ENCODE peak calls at places on chromosomes 2 and 18, in four cellular contexts. F is A549, C is uterus, Q is tibial artery. I is an unnamed sample.

GRCh38 chr2:208064220-208064951 is 39.1 kb upstream of the PLEKHM3 start:
- DNase-seq in F (no peak), C (no peak), Q (no peak), I (no peak)

GRCh38 chr2:11742317-11742701 is 4.1 kb upstream of the LPIN1 start:
- DNase-seq in F (no peak), C (no peak), Q (no peak), I (no peak)

GRCh38 chr2:172430671-172431070 is 3.3 kb downstream of the ITGA6 start:
- DNase-seq in F (no peak), C (no peak), Q (no peak), I (no peak)

GRCh38 chr2:27627963-27628766 is 647 bp downstream of the CCDC121 start:
- DNase-seq in F (peak; percentile 25), C (no peak), Q (peak; percentile 64), I (peak; percentile 10)

GRCh38 chr18:13558132-13558531 is 168.2 kb downstream of the FAM210A start:
- DNase-seq in F (peak; percentile 32), C (no peak), Q (no peak), I (no peak)

GRCh38 chr2:95385570-95385984 is 16.9 kb upstream of the FAHD2A start:
- DNase-seq in F (no peak), C (no peak), Q (peak; percentile 70), I (no peak)

GRCh38 chr18:47775961-47776360 is 154.5 kb downstream of the SMAD2 start:
- DNase-seq in F (no peak), C (no peak), Q (no peak), I (no peak)

GRCh38 chr18:67665266-67665665 is 148.7 kb upstream of the DSEL start:
- DNase-seq in F (no peak), C (no peak), Q (no peak), I (no peak)

GRCh38 chr2:164306872-164307271 is 314.4 kb downstream of the GRB14 start:
- DNase-seq in F (no peak), C (no peak), Q (no peak), I (no peak)

GRCh38 chr2:50922506-50922905 is 109.4 kb downstream of the NRXN1 start:
- DNase-seq in F (no peak), C (no peak), Q (no peak), I (no peak)

GRCh38 chr2:50636462-50636861 is 395.5 kb downstream of the NRXN1 start:
- DNase-seq in F (no peak), C (no peak), Q (no peak), I (no peak)

GRCh38 chr2:216346781-216347180 is 25.5 kb downstream of the MARCHF4 start:
- DNase-seq in F (no peak), C (no peak), Q (no peak), I (no peak)

GRCh38 chr2:216351172-216351925 is 20.9 kb downstream of the MARCHF4 start:
- DNase-seq in F (no peak), C (no peak), Q (no peak), I (no peak)

GRCh38 chr2:216350214-216350789 is 22.0 kb downstream of the MARCHF4 start:
- DNase-seq in F (no peak), C (no peak), Q (no peak), I (no peak)

GRCh38 chr2:216348909-216349308 is 23.4 kb downstream of the MARCHF4 start:
- DNase-seq in F (no peak), C (no peak), Q (no peak), I (no peak)

DNA sequence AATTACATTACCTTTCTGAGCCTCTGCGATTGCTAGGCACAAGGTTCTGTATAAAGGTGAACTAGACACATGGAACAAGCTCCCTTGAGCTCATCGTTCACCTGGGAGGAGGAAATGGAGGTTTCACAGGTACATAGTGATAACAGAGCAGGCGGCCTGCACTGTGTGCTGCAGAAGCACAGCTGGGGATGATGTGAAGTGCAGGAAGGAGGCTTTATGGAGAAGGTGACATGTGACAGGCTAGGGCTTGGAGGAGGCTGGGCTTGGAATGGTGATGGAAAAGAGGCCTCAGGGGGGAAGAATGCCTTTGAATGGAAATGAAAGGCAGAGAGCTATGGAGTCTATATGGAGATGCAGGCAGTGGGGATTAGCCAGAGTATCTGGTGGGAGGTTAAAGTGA is 22.9 kb downstream of the MARCHF4 start:
- DNase-seq in F (no peak), C (no peak), Q (no peak), I (no peak)
- H3K27ac ChIP-seq in F (no peak overlapping the region), C (no peak overlapping the region), Q (no peak overlapping the region), I (no peak overlapping the region)

GRCh38 chr18:45325791-45326190 is 289.5 kb upstream of the SLC14A2 start:
- DNase-seq in F (no peak), C (no peak), Q (no peak), I (no peak)

GRCh38 chr18:45326505-45326904 is 288.8 kb upstream of the SLC14A2 start:
- DNase-seq in F (no peak), C (no peak), Q (no peak), I (no peak)

GRCh38 chr18:45324081-45324480 is 291.2 kb upstream of the SLC14A2 start:
- DNase-seq in F (no peak), C (no peak), Q (no peak), I (no peak)

GRCh38 chr18:45322343-45322742 is 292.9 kb upstream of the SLC14A2 start:
- DNase-seq in F (no peak), C (no peak), Q (no peak), I (no peak)

DNA sequence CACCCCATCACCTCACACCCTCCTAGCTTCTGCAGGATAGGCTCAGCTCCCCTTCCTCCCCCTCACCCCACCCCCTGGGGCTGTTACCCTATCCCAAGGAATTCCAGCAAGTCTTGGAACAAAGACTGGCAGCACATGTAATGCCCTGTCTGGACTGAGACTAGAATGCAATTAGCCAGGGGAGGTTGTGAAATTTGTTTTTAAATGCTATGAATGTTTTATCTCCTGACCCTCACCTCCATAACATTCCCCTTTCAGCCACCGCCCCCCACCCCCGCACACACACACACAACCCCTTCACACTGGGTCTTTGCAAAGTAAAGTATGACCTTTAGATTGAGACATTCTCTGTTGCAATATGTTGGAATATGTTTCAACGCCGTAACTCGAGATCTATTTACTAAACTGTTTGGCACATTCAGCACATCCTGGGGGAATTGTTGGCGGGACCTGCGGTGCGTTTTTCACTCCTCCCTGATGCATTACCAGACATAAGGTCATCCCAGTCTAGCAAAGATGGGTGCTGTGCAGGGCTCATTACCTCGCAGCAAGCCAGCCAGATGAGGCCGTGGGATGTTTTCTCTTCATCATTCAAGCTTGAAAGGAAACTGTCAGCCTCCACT is 290.7 kb upstream of the SLC14A2 start:
- DNase-seq in F (no peak), C (peak; percentile 88), Q (peak; percentile 92), I (peak; percentile 62)
- H3K4me3 ChIP-seq in F (no peak overlapping the region), C (no peak overlapping the region), Q (no peak overlapping the region), I (no peak overlapping the region)

GRCh38 chr2:167708998-167709397 is 538.4 kb downstream of the STK39 start:
- DNase-seq in F (no peak), C (no peak), Q (no peak), I (no peak)
- H3K27ac ChIP-seq in F (no peak overlapping the region), C (no peak overlapping the region), Q (no peak overlapping the region), I (no peak overlapping the region)

GRCh38 chr2:78993518-78994148 is 31.9 kb upstream of the REG3G start:
- DNase-seq in F (no peak), C (no peak), Q (no peak), I (no peak)
- H3K4me3 ChIP-seq in F (no peak overlapping the region), C (no peak overlapping the region), Q (no peak overlapping the region), I (no peak overlapping the region)

GRCh38 chr2:201931955-201932354 is 101.7 kb upstream of the FZD7 start:
- DNase-seq in F (no peak), C (no peak), Q (no peak), I (no peak)

GRCh38 chr2:201930043-201930442 is 103.6 kb upstream of the FZD7 start:
- DNase-seq in F (no peak), C (no peak), Q (no peak), I (no peak)

GRCh38 chr2:201930831-201931230 is 102.8 kb upstream of the FZD7 start:
- DNase-seq in F (no peak), C (no peak), Q (no peak), I (no peak)

GRCh38 chr2:201932511-201932910 is 101.1 kb upstream of the FZD7 start:
- DNase-seq in F (no peak), C (no peak), Q (no peak), I (no peak)

DNA sequence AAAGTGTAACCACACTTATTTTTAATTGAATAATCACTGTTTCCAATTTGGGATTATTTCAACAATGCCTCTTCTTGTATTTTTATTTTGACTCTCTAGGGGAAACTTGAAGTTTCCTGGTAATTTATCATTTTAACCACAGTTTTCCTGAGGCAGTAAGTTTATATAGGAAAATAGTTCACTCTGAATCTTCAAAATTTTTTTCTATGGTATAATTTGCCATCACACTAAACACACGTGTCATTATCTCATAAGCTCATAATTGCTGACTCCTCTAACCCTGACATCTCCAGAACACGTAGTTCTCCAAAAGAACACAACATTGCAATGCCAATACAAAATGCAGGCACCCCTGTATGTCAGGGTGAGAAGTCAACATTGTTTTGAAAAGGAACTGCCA is 102.2 kb upstream of the FZD7 start:
- DNase-seq in F (no peak), C (no peak), Q (no peak), I (no peak)
- H3K27ac ChIP-seq in F (no peak overlapping the region), C (no peak overlapping the region), Q (no peak overlapping the region), I (no peak overlapping the region)

GRCh38 chr2:101387151-101387807 is at the start of gene CREG2:
- DNase-seq in F (peak; percentile 65), C (no peak), Q (peak; percentile 71), I (peak; percentile 53)
- H3K4me3 ChIP-seq in F (peak within 1 kb of the TSS; percentile 64), C (no peak within 1 kb of the TSS), Q (peak within 1 kb of the TSS; percentile 50), I (peak within 1 kb of the TSS; percentile 40)

GRCh38 chr18:29157057-29157780 is 980.3 kb upstream of the CDH2 start:
- DNase-seq in F (no peak), C (no peak), Q (no peak), I (no peak)
- H3K27ac ChIP-seq in F (peak overlapping the region; percentile 61), C (no peak overlapping the region), Q (no peak overlapping the region), I (no peak overlapping the region)

GRCh38 chr2:211416373-211416772 is 860.0 kb downstream of the CPS1 start:
- DNase-seq in F (no peak), C (no peak), Q (no peak), I (no peak)
- H3K4me3 ChIP-seq in F (no peak overlapping the region), C (no peak overlapping the region), Q (no peak overlapping the region), I (no peak overlapping the region)

GRCh38 chr2:30809938-30810337 is 2.7 kb upstream of the CAPN13 start:
- DNase-seq in F (no peak), C (no peak), Q (no peak), I (no peak)

GRCh38 chr2:30802611-30803010 is 4.6 kb downstream of the CAPN13 start:
- DNase-seq in F (no peak), C (no peak), Q (no peak), I (no peak)

GRCh38 chr2:30803281-30803680 is 4.0 kb downstream of the CAPN13 start:
- DNase-seq in F (no peak), C (no peak), Q (no peak), I (no peak)

GRCh38 chr2:30808695-30809094 is 1.4 kb upstream of the CAPN13 start:
- DNase-seq in F (no peak), C (no peak), Q (no peak), I (no peak)

GRCh38 chr2:30807249-30807648 is at the start of gene CAPN13:
- DNase-seq in F (no peak), C (no peak), Q (no peak), I (peak; percentile 81)
- H3K27ac ChIP-seq in F (no peak within 1 kb of the TSS), C (no peak within 1 kb of the TSS), Q (no peak within 1 kb of the TSS), I (peak within 1 kb of the TSS; percentile 20)

I was measured in prostate gland.